ENCODE peak calls at places on chromosomes 16 and 17, in six cellular contexts. A is endothelial cell of umbilical vein, E is fibroblast of lung, N is neural progenitor cell, F is MM.1S, Y is HCT116. O is an unnamed sample.

GRCh38 chr16:87924937-87925670 is 11.2 kb downstream of the CA5A start:
- DNase-seq in A (no peak), F (no peak), N (no peak), E (no peak), Y (no peak), O (peak)

GRCh38 chr17:32596666-32597065 is 109.9 kb downstream of the CDK5R1 start:
- DNase-seq in A (no peak), F (peak), Y (no peak), E (no peak), N (no peak), O (no peak)

GRCh38 chr16:4414187-4414909 is 2.0 kb downstream of the CORO7 start:
- DNase-seq in E (no peak), A (no peak), N (no peak), F (peak), Y (no peak), O (no peak)

GRCh38 chr17:18353541-18353940 is 9.8 kb downstream of the SHMT1 start:
- DNase-seq in E (no peak), A (no peak), N (no peak), Y (no peak), F (no peak), O (no peak)

GRCh38 chr17:42274812-42275526 is 1.2 kb downstream of the STAT5B start:
- DNase-seq in Y (no peak), F (no peak), N (no peak), A (no peak), E (no peak), O (no peak)

GRCh38 chr16:83928341-83929055 is 24.5 kb upstream of the OSGIN1 start:
- DNase-seq in E (peak), A (no peak), N (no peak), Y (no peak), F (no peak), O (no peak)

GRCh38 chr16:87762071-87762571 is 3.7 kb downstream of the KLHDC4 start:
- DNase-seq in F (no peak), Y (no peak), A (no peak), N (no peak), E (no peak), O (no peak)

GRCh38 chr16:89350701-89351380 is 133.3 kb downstream of the ZNF778 start:
- DNase-seq in N (no peak), Y (no peak), E (no peak), A (no peak), F (no peak), O (no peak)

GRCh38 chr17:38915639-38915995 is 9.8 kb upstream of the LASP1NB start:
- DNase-seq in A (no peak), E (no peak), Y (no peak), F (no peak), N (no peak), O (no peak)

GRCh38 chr16:74201561-74201960 is 95.1 kb upstream of the PSMD7 start:
- DNase-seq in F (no peak), E (no peak), A (no peak), Y (no peak), N (no peak), O (peak)

GRCh38 chr16:704047-704446 is 1.6 kb downstream of the FBXL16 start:
- DNase-seq in N (no peak), Y (no peak), E (no peak), A (no peak), F (no peak), O (no peak)

GRCh38 chr16:703406-703805 is 2.2 kb downstream of the FBXL16 start:
- DNase-seq in F (no peak), N (no peak), Y (no peak), E (no peak), A (no peak), O (no peak)

GRCh38 chr16:702341-702740 is 3.3 kb downstream of the FBXL16 start:
- DNase-seq in A (no peak), F (no peak), Y (no peak), N (no peak), E (no peak), O (no peak)

GRCh38 chr16:698911-699671 is 6.5 kb downstream of the FBXL16 start:
- DNase-seq in F (no peak), N (no peak), E (no peak), A (no peak), Y (no peak), O (no peak)

GRCh38 chr16:700684-701584 is 4.7 kb downstream of the FBXL16 start:
- DNase-seq in N (peak), A (no peak), F (no peak), E (no peak), Y (no peak), O (peak)
- TF ChIP-seq EZH2 in N (peak), A (peak), F (peak), E (peak), Y (no peak), O (peak)

GRCh38 chr17:76672892-76673291 is 29.3 kb upstream of the ST6GALNAC1 start:
- DNase-seq in F (no peak), Y (no peak), N (no peak), A (no peak), E (no peak), O (no peak)

GRCh38 chr17:76672270-76672851 is 28.8 kb upstream of the ST6GALNAC1 start:
- DNase-seq in Y (no peak), E (no peak), F (peak), A (no peak), N (no peak), O (no peak)

GRCh38 chr17:76674600-76674999 is 31.0 kb upstream of the ST6GALNAC1 start:
- DNase-seq in F (no peak), Y (no peak), A (no peak), E (no peak), N (no peak), O (no peak)

GRCh38 chr17:76671912-76672262 is 28.3 kb upstream of the ST6GALNAC1 start:
- DNase-seq in E (no peak), N (no peak), Y (no peak), F (no peak), A (no peak), O (no peak)

DNA sequence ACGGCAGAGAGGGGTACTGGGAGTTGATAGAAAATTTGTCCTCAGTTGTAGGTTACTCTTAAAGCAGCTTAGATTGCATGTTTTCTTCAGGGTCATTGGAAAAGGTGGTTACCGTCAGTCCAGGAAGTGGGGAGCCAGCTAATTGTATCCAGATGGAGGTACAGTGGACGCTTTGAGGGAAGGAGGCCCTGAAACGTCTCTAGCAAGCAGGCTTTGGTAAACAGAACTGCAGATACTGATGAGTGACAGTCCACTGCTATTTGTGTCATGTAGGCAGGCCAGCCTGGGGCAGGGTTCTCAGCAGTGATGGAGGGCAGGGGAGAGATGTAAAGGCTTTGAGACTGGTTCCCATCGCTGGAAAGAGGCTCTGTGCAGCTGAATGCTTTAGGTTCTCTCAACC is 30.2 kb upstream of the ST6GALNAC1 start:
- DNase-seq in Y (no peak), A (no peak), E (no peak), N (no peak), F (no peak), O (no peak)
- TF ChIP-seq EZH2 in Y (no peak), A (no peak), E (no peak), N (no peak), F (no peak), O (no peak)

DNA sequence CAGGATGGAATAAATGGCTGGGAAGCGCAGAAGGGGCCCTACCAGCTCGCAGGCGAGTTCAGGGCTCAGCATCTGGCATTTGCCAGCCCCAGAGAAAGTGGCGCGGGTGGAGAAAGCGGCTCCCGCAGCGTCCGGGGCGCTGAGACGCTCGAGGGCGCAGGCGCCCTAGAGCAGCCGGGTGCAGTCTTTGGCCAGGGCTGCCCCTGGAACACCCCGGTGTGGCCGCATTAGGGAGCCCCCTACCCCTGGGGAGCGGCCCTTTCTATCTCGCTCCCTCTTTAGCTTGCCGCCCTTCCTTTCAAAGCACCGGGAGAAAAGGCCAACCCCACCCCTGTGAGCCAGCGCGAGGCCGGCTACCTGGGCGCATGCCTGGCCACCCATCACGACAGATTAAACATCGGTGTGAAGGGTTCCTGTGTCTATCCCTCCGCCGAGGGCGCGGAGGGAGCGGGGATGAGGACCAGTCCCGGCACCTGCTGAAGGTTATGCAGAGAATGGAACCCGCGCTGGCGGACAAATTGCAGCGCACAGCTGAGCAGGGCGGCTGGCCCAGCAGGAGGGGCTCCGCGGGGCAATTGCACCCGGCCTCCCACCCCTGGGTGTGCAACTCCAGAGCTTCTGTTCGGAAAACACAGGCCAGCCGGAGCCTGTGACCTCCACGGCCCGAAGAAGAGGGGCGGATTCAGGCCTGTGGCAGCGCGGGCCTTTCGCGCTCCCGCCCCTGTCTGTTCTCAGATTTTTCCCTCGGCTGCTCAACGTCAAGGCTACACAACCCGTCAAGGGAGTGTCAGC is 15.6 kb upstream of the FOXF1 start:
- DNase-seq in Y (no peak), E (no peak), N (peak), A (no peak), F (no peak), O (no peak)
- TF ChIP-seq EZH2 in Y (no peak), E (no peak), N (peak), A (no peak), F (no peak), O (peak)

GRCh38 chr17:10789694-10790271 is 14.1 kb downstream of the TMEM238L start:
- DNase-seq in Y (no peak), N (no peak), F (no peak), E (no peak), A (no peak), O (no peak)
- TF ChIP-seq EZH2 in Y (no peak), N (no peak), F (no peak), E (no peak), A (no peak), O (no peak)

O was measured in A673.